ENCODE peak calls at places on chromosome X, in seven cellular contexts. O, L, V, Q, Z, C and B are unnamed samples.

GRCh38 chrX:126165401-126165720 is 728 bp downstream of the DCAF12L2 start:
- DNase-seq in O (no peak), L (no peak), V (no peak), Q (no peak), Z (no peak), C (no peak), B (no peak)

GRCh38 chrX:43677993-43678392 is 21.9 kb downstream of the MAOA start:
- DNase-seq in O (no peak), L (no peak), V (no peak), Q (no peak), Z (no peak), C (no peak), B (no peak)

GRCh38 chrX:103177561-103177960 is 37.3 kb upstream of the BEX4 start:
- DNase-seq in O (no peak), L (no peak), V (no peak), Q (no peak), Z (no peak), C (no peak), B (no peak)

GRCh38 chrX:27565992-27566391 is 24.2 kb upstream of the DCAF8L2 start:
- DNase-seq in O (no peak), L (peak), V (peak), Q (no peak), Z (no peak), C (no peak), B (no peak)

GRCh38 chrX:30971761-30972603 is 82.9 kb upstream of the TAB3 start:
- DNase-seq in O (no peak), L (no peak), V (peak), Q (peak), Z (no peak), C (no peak), B (peak)

GRCh38 chrX:25427873-25428555 is 412.2 kb upstream of the ARX start:
- DNase-seq in O (no peak), L (no peak), V (peak), Q (peak), Z (no peak), C (no peak), B (no peak)

GRCh38 chrX:9911479-9911878 is 55.7 kb upstream of the CLDN34 start:
- DNase-seq in O (no peak), L (no peak), V (no peak), Q (no peak), Z (no peak), C (no peak), B (peak)

GRCh38 chrX:3345281-3346081 is 971 bp downstream of the MXRA5 start:
- DNase-seq in O (peak), L (peak), V (peak), Q (peak), Z (peak), C (no peak), B (peak)

GRCh38 chrX:111168314-111168713 is 72.3 kb downstream of the PAK3 start:
- DNase-seq in O (no peak), L (no peak), V (peak), Q (peak), Z (no peak), C (no peak), B (no peak)

GRCh38 chrX:63768760-63769159 is 16.3 kb downstream of the ARHGEF9 start:
- DNase-seq in O (no peak), L (no peak), V (no peak), Q (no peak), Z (no peak), C (no peak), B (no peak)

GRCh38 chrX:147875866-147876596 is 35.7 kb upstream of the FMR1 start:
- DNase-seq in O (no peak), L (no peak), V (no peak), Q (no peak), Z (no peak), C (no peak), B (no peak)

GRCh38 chrX:135543924-135544323 is 23.5 kb downstream of the INTS6L start:
- DNase-seq in O (no peak), L (no peak), V (peak), Q (no peak), Z (no peak), C (no peak), B (no peak)

GRCh38 chrX:10722804-10723364 is 102.5 kb upstream of the MID1 start:
- DNase-seq in O (no peak), L (no peak), V (peak), Q (peak), Z (no peak), C (no peak), B (peak)

GRCh38 chrX:154987940-154988339 is 34.6 kb downstream of the F8 start:
- DNase-seq in O (no peak), L (no peak), V (no peak), Q (no peak), Z (no peak), C (no peak), B (no peak)

GRCh38 chrX:113512700-113513395 is 672.2 kb upstream of the AMOT start:
- DNase-seq in O (no peak), L (no peak), V (no peak), Q (no peak), Z (no peak), C (no peak), B (no peak)

GRCh38 chrX:135384161-135384836 is 37.4 kb upstream of the SMIM10L2A start:
- DNase-seq in O (no peak), L (no peak), V (no peak), Q (no peak), Z (no peak), C (no peak), B (no peak)

GRCh38 chrX:2497961-2498780 is 2.6 kb downstream of the DHRSX start:
- DNase-seq in O (no peak), L (peak), V (no peak), Q (no peak), Z (no peak), C (peak), B (no peak)

GRCh38 chrX:101759000-101759399 is 99.3 kb upstream of the ARMCX2 start:
- DNase-seq in O (no peak), L (no peak), V (peak), Q (peak), Z (no peak), C (no peak), B (peak)

GRCh38 chrX:40148439-40149285 is 50.9 kb upstream of the BCOR start:
- DNase-seq in O (no peak), L (no peak), V (peak), Q (peak), Z (no peak), C (no peak), B (peak)

GRCh38 chrX:31036895-31037294 is 34.9 kb downstream of the FTHL17 start:
- DNase-seq in O (no peak), L (peak), V (peak), Q (peak), Z (peak), C (no peak), B (peak)

GRCh38 chrX:136754641-136755040 is 26.1 kb downstream of the ARHGEF6 start:
- DNase-seq in O (no peak), L (peak), V (peak), Q (peak), Z (no peak), C (no peak), B (no peak)